ENCODE peak calls at places on chromosomes 3 and 15, in ten cellular contexts. J is adrenal gland; Q is breast epithelium; C is psoas muscle; I is fibroblast of lung; B is neuronal stem cell; D is NT2/D1; V is MM.1S; O is mucosa of descending colon; E is naive thymus-derived CD4-positive, alpha-beta T cell. W is an unnamed sample.

GRCh38 chr3:126321490-126321889 is 35.7 kb downstream of the KLF15 start:
- DNase-seq in Q (no peak), J (no peak), I (no peak), D (no peak), E (no peak), B (no peak), O (no peak), C (no peak), V (no peak), W (no peak)

GRCh38 chr3:195421410-195421809 is 21.4 kb downstream of the ACAP2 start:
- DNase-seq in V (no peak), J (no peak), Q (no peak), B (no peak), C (no peak), O (no peak), E (no peak), D (no peak), I (peak; percentile 12), W (no peak)

GRCh38 chr15:25783134-25783533 is 80.0 kb downstream of the ATP10A start:
- DNase-seq in Q (no peak), E (no peak), D (no peak), V (no peak), J (no peak), I (no peak), O (no peak), C (no peak), B (no peak), W (no peak)

GRCh38 chr15:58442122-58442521 is 10.3 kb downstream of the LIPC start:
- DNase-seq in D (no peak), O (no peak), V (no peak), Q (no peak), I (no peak), B (no peak), E (no peak), J (no peak), C (no peak), W (no peak)

GRCh38 chr15:57947781-57948180 is 117.7 kb downstream of the ALDH1A2 start:
- DNase-seq in J (no peak), B (no peak), D (peak; percentile 27), O (no peak), E (no peak), I (no peak), C (no peak), V (no peak), Q (no peak), W (peak; percentile 66)

GRCh38 chr15:75350601-75351331 is 3.9 kb downstream of the NEIL1 start:
- DNase-seq in J (no peak), D (no peak), V (no peak), E (no peak), C (no peak), B (no peak), Q (no peak), I (no peak), O (no peak), W (no peak)

GRCh38 chr15:85764304-85764633 is 30.5 kb downstream of the KLHL25 start:
- DNase-seq in B (no peak), V (no peak), Q (no peak), O (no peak), D (no peak), I (no peak), J (no peak), C (no peak), E (no peak), W (no peak)

GRCh38 chr15:75153084-75153483 is 48.6 kb upstream of the C15orf39 start:
- DNase-seq in Q (no peak), C (no peak), B (no peak), V (no peak), I (peak; percentile 45), O (peak; percentile 22), E (no peak), J (peak; percentile 62), D (no peak), W (no peak)

GRCh38 chr3:59127071-59127470 is 77.2 kb upstream of the CFAP20DC start:
- DNase-seq in I (peak; percentile 89), J (no peak), O (no peak), B (no peak), E (no peak), Q (no peak), D (no peak), C (no peak), V (no peak), W (no peak)

GRCh38 chr3:152211655-152212054 is 57.1 kb upstream of the MBNL1 start:
- DNase-seq in D (no peak), J (no peak), O (no peak), Q (no peak), E (no peak), B (no peak), C (no peak), V (no peak), I (no peak), W (no peak)

DNA sequence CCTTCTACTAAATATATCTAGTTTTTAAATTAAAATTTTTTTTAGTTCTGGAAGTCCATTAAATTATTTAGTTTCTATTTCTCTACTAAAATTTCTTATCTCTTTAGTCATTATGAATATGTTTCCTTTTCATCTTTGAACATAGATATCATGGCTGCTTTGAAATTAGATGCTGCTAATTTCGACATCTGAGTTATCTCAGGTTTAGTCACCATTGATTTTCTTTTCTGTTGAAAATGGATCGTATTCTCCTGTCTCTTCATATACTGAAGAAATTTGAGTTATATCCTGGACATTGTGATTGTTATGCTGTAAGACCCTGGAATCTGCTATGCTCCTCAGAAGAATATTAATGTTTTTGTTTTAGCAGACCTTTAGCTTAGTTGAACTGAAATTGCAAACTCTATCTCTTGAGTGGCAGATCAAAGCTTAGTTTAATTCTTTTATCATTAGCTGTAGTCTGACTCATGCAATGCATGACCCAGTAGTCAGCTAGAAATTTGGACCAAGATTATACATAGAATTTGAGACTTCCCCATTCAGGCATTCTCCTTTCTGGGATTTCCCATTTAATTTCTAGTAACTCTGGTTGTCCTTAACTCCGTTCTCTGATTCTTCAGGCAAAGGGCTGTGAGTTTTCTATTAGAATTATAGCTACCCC is 439.8 kb upstream of the IL12A start:
- DNase-seq in B (no peak), Q (no peak), O (no peak), V (no peak), J (no peak), I (peak; percentile 84), C (no peak), E (no peak), D (no peak), W (no peak)
- H3K4me3 ChIP-seq in B (no peak overlapping the region), Q (no peak overlapping the region), O (no peak overlapping the region), V (no peak overlapping the region), J (no peak overlapping the region), I (no peak overlapping the region), C (no peak overlapping the region), E (no peak overlapping the region), D (no peak overlapping the region), W (no peak overlapping the region)

DNA sequence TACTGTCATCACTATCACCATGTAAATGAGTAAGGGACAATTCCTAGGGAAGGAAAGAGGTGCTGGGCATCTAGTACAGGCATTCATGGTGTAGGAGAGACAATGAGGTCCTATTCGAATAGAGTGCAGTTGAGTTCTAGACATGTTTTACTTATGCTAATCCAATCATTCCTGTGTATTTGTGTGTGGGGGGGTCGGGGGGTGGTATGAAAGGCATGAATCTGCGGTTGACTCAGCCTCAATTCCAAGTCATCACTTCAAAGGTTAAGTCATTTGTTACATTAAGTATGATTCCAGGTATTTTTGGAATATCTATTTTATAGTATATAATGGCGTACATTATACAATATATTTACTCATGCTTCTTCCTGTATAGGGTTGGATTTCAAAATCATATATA is 163.1 kb upstream of the GALNT15 start:
- DNase-seq in V (no peak), Q (no peak), J (no peak), E (no peak), O (no peak), B (no peak), C (no peak), I (peak; percentile 70), D (no peak), W (no peak)
- H3K4me1 ChIP-seq in V (no peaks in the 10 kb centered on the region), Q (no peaks in the 10 kb centered on the region), J (no peaks in the 10 kb centered on the region), E (no peaks in the 10 kb centered on the region), O (no peaks in the 10 kb centered on the region), B (no peaks in the 10 kb centered on the region), C (no peaks in the 10 kb centered on the region), I (peaks cover 10% of the 10 kb centered on the region), D (no peaks in the 10 kb centered on the region), W (no peaks in the 10 kb centered on the region)

GRCh38 chr3:112130638-112130993 is 2.4 kb downstream of the GCSAM start:
- DNase-seq in J (no peak), D (no peak), Q (no peak), V (no peak), O (no peak), C (no peak), B (no peak), I (no peak), E (no peak), W (no peak)

GRCh38 chr3:112132554-112132953 is 494 bp downstream of the GCSAM start:
- DNase-seq in Q (no peak), C (no peak), V (peak; percentile 54), O (no peak), D (no peak), B (no peak), J (no peak), E (no peak), I (no peak), W (no peak)

GRCh38 chr3:112132975-112133448 is at the start of gene GCSAM:
- DNase-seq in V (peak; percentile 88), O (peak; percentile 56), J (peak; percentile 53), E (peak; percentile 88), Q (peak; percentile 51), C (peak; percentile 31), D (no peak), B (no peak), I (no peak), W (peak; percentile 39)

GRCh38 chr3:112131111-112131510 is 1.9 kb downstream of the GCSAM start:
- DNase-seq in J (no peak), B (no peak), Q (no peak), O (no peak), C (no peak), D (no peak), V (no peak), E (peak; percentile 17), I (no peak), W (no peak)

DNA sequence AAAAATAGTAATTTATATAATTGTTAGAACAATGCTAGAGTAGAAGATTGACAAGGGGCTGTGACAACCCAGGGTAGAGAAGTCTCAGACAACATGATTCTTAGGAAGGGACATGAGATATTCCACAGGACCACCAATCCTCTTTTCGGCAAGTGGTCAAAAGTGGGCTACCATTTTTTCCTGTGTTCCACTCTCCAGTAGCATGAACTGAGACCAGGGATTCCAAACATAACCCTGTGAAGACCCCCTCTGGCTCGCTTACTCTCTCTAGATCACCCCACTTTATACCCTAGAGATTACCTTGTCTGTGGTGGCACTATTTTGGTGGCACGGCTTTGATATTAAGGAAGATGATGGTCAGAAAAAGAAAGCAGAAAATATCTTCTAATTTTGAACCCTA is 960 bp downstream of the GCSAM start:
- DNase-seq in D (no peak), B (no peak), E (no peak), Q (no peak), I (no peak), O (no peak), J (no peak), C (no peak), V (no peak), W (no peak)
- H3K4me3 ChIP-seq in D (no peak overlapping the region), B (no peak overlapping the region), E (peak overlapping the region; percentile 74), Q (no peak overlapping the region), I (no peak overlapping the region), O (no peak overlapping the region), J (no peak overlapping the region), C (no peak overlapping the region), V (peak overlapping the region; percentile 68), W (no peak overlapping the region)

DNA sequence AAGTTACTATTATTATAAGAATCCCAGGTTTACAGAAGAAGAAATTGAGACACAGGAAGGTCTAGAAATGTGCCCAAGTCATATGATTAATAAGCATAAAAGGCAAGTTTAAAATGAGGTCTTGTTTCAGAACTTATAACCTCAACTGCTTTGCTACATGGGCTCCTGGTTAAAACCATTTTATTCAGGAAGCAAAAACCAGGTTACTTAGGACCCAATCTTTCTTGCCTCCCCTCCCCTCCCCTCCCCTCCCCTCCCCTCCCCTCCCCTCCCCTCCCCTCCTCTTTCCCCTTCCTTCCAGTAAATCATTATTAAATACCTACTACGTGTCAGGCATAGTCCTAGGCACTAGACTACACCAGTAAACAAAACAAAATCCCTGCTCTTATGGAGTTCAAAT is 93.9 kb downstream of the NAALADL2 start:
- DNase-seq in V (no peak), D (no peak), J (no peak), O (no peak), Q (no peak), C (no peak), B (no peak), E (no peak), I (no peak), W (no peak)
- H3K4me1 ChIP-seq in V (no peaks in the 10 kb centered on the region), D (no peaks in the 10 kb centered on the region), J (peaks cover 4% of the 10 kb centered on the region), O (no peaks in the 10 kb centered on the region), Q (no peaks in the 10 kb centered on the region), C (no peaks in the 10 kb centered on the region), B (no peaks in the 10 kb centered on the region), E (no peaks in the 10 kb centered on the region), I (peaks cover 23% of the 10 kb centered on the region), W (no peaks in the 10 kb centered on the region)

W was measured in right cardiac atrium.